ENCODE peak calls at places on chromosomes 12 and 14, in five cellular contexts. D is tibial nerve, H is tibial artery, Z is PC-3, S is right lobe of liver. M is an unnamed sample.

GRCh38 chr12:46269429-46270241 is 792 bp upstream of the SLC38A1 start:
- DNase-seq in D (no peak), H (no peak), Z (peak), S (peak), M (peak)

GRCh38 chr12:24709201-24709600 is 239.7 kb downstream of the BCAT1 start:
- DNase-seq in D (no peak), H (no peak), Z (no peak), S (no peak), M (no peak)

GRCh38 chr12:2673966-2674810 is 120.6 kb upstream of the FKBP4 start:
- DNase-seq in D (no peak), H (no peak), Z (no peak), S (peak), M (peak)

GRCh38 chr12:3141339-3142321 is 64.5 kb downstream of the TSPAN9 start:
- DNase-seq in D (no peak), H (no peak), Z (peak), S (no peak), M (no peak)

GRCh38 chr12:122946690-122947271 is 19.5 kb downstream of the ABCB9 start:
- DNase-seq in D (peak), H (peak), Z (peak), S (no peak), M (peak)

GRCh38 chr12:128823916-128824839 is at the start of gene SLC15A4:
- DNase-seq in D (peak), H (peak), Z (peak), S (peak), M (peak)

GRCh38 chr12:104966677-104967076 is 8.6 kb upstream of the SLC41A2 start:
- DNase-seq in D (no peak), H (no peak), Z (no peak), S (no peak), M (no peak)

GRCh38 chr12:84627582-84627981 is 285.0 kb downstream of the SLC6A15 start:
- DNase-seq in D (no peak), H (no peak), Z (no peak), S (no peak), M (no peak)

GRCh38 chr14:28946267-28946666 is 179.7 kb downstream of the FOXG1 start:
- DNase-seq in D (no peak), H (no peak), Z (no peak), S (no peak), M (no peak)

GRCh38 chr14:51600658-51601057 is 51.1 kb upstream of the FRMD6 start:
- DNase-seq in D (no peak), H (no peak), Z (no peak), S (no peak), M (no peak)

GRCh38 chr12:49206389-49206788 is 17.5 kb upstream of the TUBA1A start:
- DNase-seq in D (no peak), H (no peak), Z (no peak), S (no peak), M (no peak)

GRCh38 chr12:501722-502447 is 42.1 kb downstream of the B4GALNT3 start:
- DNase-seq in D (no peak), H (no peak), Z (no peak), S (no peak), M (no peak)

GRCh38 chr14:103928011-103928890 is at the start of gene TDRD9:
- DNase-seq in D (no peak), H (peak), Z (no peak), S (no peak), M (no peak)

GRCh38 chr14:94142247-94142646 is 12.8 kb upstream of the IFI27L2 start:
- DNase-seq in D (no peak), H (no peak), Z (no peak), S (no peak), M (no peak)

GRCh38 chr12:114726092-114726710 is 42.2 kb upstream of the TBX3 start:
- DNase-seq in D (no peak), H (no peak), Z (no peak), S (no peak), M (no peak)

GRCh38 chr12:84313326-84313675 is 599.3 kb downstream of the SLC6A15 start:
- DNase-seq in D (no peak), H (no peak), Z (no peak), S (no peak), M (no peak)

GRCh38 chr14:93975791-93976476 is 436 bp downstream of the ASB2 start:
- DNase-seq in D (no peak), H (no peak), Z (no peak), S (no peak), M (no peak)

GRCh38 chr12:45050331-45050750 is 558 bp downstream of the DBX2 start:
- DNase-seq in D (no peak), H (no peak), Z (no peak), S (no peak), M (no peak)
- H3K4me3 ChIP-seq in D (no peak), H (peak), Z (no peak), S (no peak), M (no peak)

GRCh38 chr14:80055912-80056801 is 155.1 kb downstream of the DIO2 start:
- DNase-seq in D (no peak), H (peak), Z (peak), S (peak), M (no peak)
- TF ChIP-seq CTCF in D (peak), H (peak), Z (peak), S (peak), M (no peak)

GRCh38 chr12:29725587-29726320 is 58.0 kb downstream of the TMTC1 start:
- DNase-seq in D (peak), H (peak), Z (no peak), S (no peak), M (no peak)
- H3K27ac ChIP-seq in D (peak), H (peak), Z (no peak), S (no peak), M (no peak)

GRCh38 chr12:8590842-8591545 is 21.7 kb downstream of the AICDA start:
- DNase-seq in D (no peak), H (no peak), Z (no peak), S (peak), M (no peak)
- H3K4me3 ChIP-seq in D (no peak), H (no peak), Z (no peak), S (no peak), M (no peak)

GRCh38 chr12:43733687-43734086 is 24.9 kb downstream of the PUS7L start:
- DNase-seq in D (no peak), H (no peak), Z (no peak), S (no peak), M (no peak)
- TF ChIP-seq CTCF in D (no peak), H (no peak), Z (peak), S (no peak), M (no peak)

GRCh38 chr14:69701857-69702256 is 65.1 kb upstream of the SRSF5 start:
- DNase-seq in D (no peak), H (no peak), Z (no peak), S (no peak), M (no peak)

GRCh38 chr14:69703047-69704046 is 63.6 kb upstream of the SRSF5 start:
- DNase-seq in D (no peak), H (no peak), Z (no peak), S (no peak), M (no peak)

GRCh38 chr14:69700609-69701008 is 66.3 kb upstream of the SRSF5 start:
- DNase-seq in D (no peak), H (no peak), Z (no peak), S (no peak), M (no peak)

GRCh38 chr14:69699743-69700309 is 67.1 kb upstream of the SRSF5 start:
- DNase-seq in D (no peak), H (no peak), Z (no peak), S (no peak), M (no peak)

DNA sequence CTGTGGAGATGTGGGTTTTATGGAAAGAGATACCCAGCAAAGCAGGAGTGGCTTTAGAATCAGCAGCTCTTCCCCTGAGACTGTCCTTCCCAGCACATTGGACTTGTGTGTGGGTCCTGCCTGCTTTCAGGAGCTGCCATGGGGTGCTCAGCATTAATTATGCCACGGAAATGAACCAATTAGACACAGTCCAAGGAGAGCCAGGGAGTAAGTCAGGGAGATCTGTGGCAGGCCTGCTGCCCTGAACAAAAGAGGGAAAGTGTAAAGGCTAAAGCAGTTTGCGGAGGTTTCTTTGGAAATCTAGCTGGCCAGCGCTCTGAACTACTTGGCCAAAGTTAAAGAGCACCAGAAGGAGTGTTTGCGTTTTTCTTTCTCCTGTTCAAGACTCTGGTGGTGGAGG is 65.7 kb upstream of the SRSF5 start:
- DNase-seq in D (no peak), H (no peak), Z (no peak), S (no peak), M (no peak)
- H3K27ac ChIP-seq in D (no peak), H (no peak), Z (no peak), S (no peak), M (no peak)

GRCh38 chr14:61277784-61278183 is 3.4 kb downstream of the TMEM30B start:
- DNase-seq in D (no peak), H (no peak), Z (no peak), S (no peak), M (no peak)
- H3K4me3 ChIP-seq in D (no peak), H (no peak), Z (peak), S (no peak), M (no peak)

GRCh38 chr12:13962699-13963098 is 18.7 kb downstream of the GRIN2B start:
- DNase-seq in D (no peak), H (no peak), Z (peak), S (no peak), M (no peak)
- TF ChIP-seq CTCF in D (no peak), H (no peak), Z (peak), S (no peak), M (no peak)

GRCh38 chr14:98580131-98580678 is 691.8 kb downstream of the BCL11B start:
- DNase-seq in D (no peak), H (no peak), Z (peak), S (no peak), M (no peak)
- H3K27ac ChIP-seq in D (no peak), H (no peak), Z (no peak), S (no peak), M (no peak)

GRCh38 chr12:121133838-121134237 is 1.2 kb downstream of the P2RX7 start:
- DNase-seq in D (no peak), H (no peak), Z (no peak), S (no peak), M (no peak)
- H3K4me3 ChIP-seq in D (peak), H (peak), Z (peak), S (no peak), M (no peak)

M was measured in CD8-positive, alpha-beta T cell.